ENCODE peak calls at places on chromosome 3, in seven cellular contexts. One of them, this sample, is unnamed.

GRCh38 chr3:112092439-112093179 is 6.4 kb downstream of the C3orf52 start:
- DNase-seq in T-helper 1 cell: no peak
- DNase-seq in activated CD8-positive, alpha-beta memory T cell treated with anti-CD3 and anti-CD28 coated beads, Interleukin-2, amount 50 U/mL, for 4 hours: no peak
- DNase-seq in BE2C: no peak
- DNase-seq in HCT116: no peak
- DNase-seq in AML-193: no peak
- DNase-seq in stimulated activated CD4-positive, alpha-beta T cell treated with anti-CD3 and anti-CD28 coated beads, Interleukin-1b, Interleukin-23, amount 100 ng/mL, for 24 hours: no peak
- DNase-seq in this sample: no peak

GRCh38 chr3:190581041-190581501 is 67.2 kb downstream of the IL1RAP start:
- DNase-seq in T-helper 1 cell: no peak
- DNase-seq in stimulated activated CD4-positive, alpha-beta T cell treated with anti-CD3 and anti-CD28 coated beads, Interleukin-1b, Interleukin-23, amount 100 ng/mL, for 24 hours: no peak
- DNase-seq in activated CD8-positive, alpha-beta memory T cell treated with anti-CD3 and anti-CD28 coated beads, Interleukin-2, amount 50 U/mL, for 4 hours: no peak
- DNase-seq in AML-193: no peak
- DNase-seq in HCT116: no peak
- DNase-seq in BE2C: no peak
- DNase-seq in this sample: no peak

GRCh38 chr3:42823351-42823750 is 14.1 kb downstream of the ACKR2 start:
- DNase-seq in T-helper 1 cell: no peak
- DNase-seq in AML-193: no peak
- DNase-seq in HCT116: no peak
- DNase-seq in activated CD8-positive, alpha-beta memory T cell treated with anti-CD3 and anti-CD28 coated beads, Interleukin-2, amount 50 U/mL, for 4 hours: no peak
- DNase-seq in BE2C: no peak
- DNase-seq in stimulated activated CD4-positive, alpha-beta T cell treated with anti-CD3 and anti-CD28 coated beads, Interleukin-1b, Interleukin-23, amount 100 ng/mL, for 24 hours: no peak
- DNase-seq in this sample: no peak

GRCh38 chr3:117059990-117060338 is 350.4 kb downstream of the TUSC7 start:
- DNase-seq in T-helper 1 cell: no peak
- DNase-seq in activated CD8-positive, alpha-beta memory T cell treated with anti-CD3 and anti-CD28 coated beads, Interleukin-2, amount 50 U/mL, for 4 hours: no peak
- DNase-seq in HCT116: no peak
- DNase-seq in BE2C: no peak
- DNase-seq in stimulated activated CD4-positive, alpha-beta T cell treated with anti-CD3 and anti-CD28 coated beads, Interleukin-1b, Interleukin-23, amount 100 ng/mL, for 24 hours: no peak
- DNase-seq in AML-193: no peak
- DNase-seq in this sample: no peak

GRCh38 chr3:174417568-174417967 is 441.6 kb upstream of the NAALADL2 start:
- DNase-seq in T-helper 1 cell: no peak
- DNase-seq in stimulated activated CD4-positive, alpha-beta T cell treated with anti-CD3 and anti-CD28 coated beads, Interleukin-1b, Interleukin-23, amount 100 ng/mL, for 24 hours: no peak
- DNase-seq in AML-193: peak; percentile 71
- DNase-seq in activated CD8-positive, alpha-beta memory T cell treated with anti-CD3 and anti-CD28 coated beads, Interleukin-2, amount 50 U/mL, for 4 hours: no peak
- DNase-seq in HCT116: no peak
- DNase-seq in BE2C: no peak
- DNase-seq in this sample: no peak

GRCh38 chr3:28590851-28591250 is 242.2 kb upstream of the AZI2 start:
- DNase-seq in BE2C: no peak
- DNase-seq in HCT116: no peak
- DNase-seq in stimulated activated CD4-positive, alpha-beta T cell treated with anti-CD3 and anti-CD28 coated beads, Interleukin-1b, Interleukin-23, amount 100 ng/mL, for 24 hours: no peak
- DNase-seq in AML-193: no peak
- DNase-seq in T-helper 1 cell: no peak
- DNase-seq in activated CD8-positive, alpha-beta memory T cell treated with anti-CD3 and anti-CD28 coated beads, Interleukin-2, amount 50 U/mL, for 4 hours: no peak
- DNase-seq in this sample: no peak

GRCh38 chr3:53794597-53794996 is 51.6 kb downstream of the CHDH start:
- DNase-seq in activated CD8-positive, alpha-beta memory T cell treated with anti-CD3 and anti-CD28 coated beads, Interleukin-2, amount 50 U/mL, for 4 hours: no peak
- DNase-seq in T-helper 1 cell: no peak
- DNase-seq in AML-193: no peak
- DNase-seq in BE2C: no peak
- DNase-seq in stimulated activated CD4-positive, alpha-beta T cell treated with anti-CD3 and anti-CD28 coated beads, Interleukin-1b, Interleukin-23, amount 100 ng/mL, for 24 hours: no peak
- DNase-seq in HCT116: no peak
- DNase-seq in this sample: no peak

GRCh38 chr3:5258526-5258925 is 71.0 kb downstream of the EDEM1 start:
- DNase-seq in stimulated activated CD4-positive, alpha-beta T cell treated with anti-CD3 and anti-CD28 coated beads, Interleukin-1b, Interleukin-23, amount 100 ng/mL, for 24 hours: no peak
- DNase-seq in HCT116: no peak
- DNase-seq in T-helper 1 cell: no peak
- DNase-seq in AML-193: no peak
- DNase-seq in BE2C: no peak
- DNase-seq in activated CD8-positive, alpha-beta memory T cell treated with anti-CD3 and anti-CD28 coated beads, Interleukin-2, amount 50 U/mL, for 4 hours: no peak
- DNase-seq in this sample: no peak

GRCh38 chr3:37640636-37641375 is 220.9 kb upstream of the CTDSPL start:
- DNase-seq in BE2C: no peak
- DNase-seq in activated CD8-positive, alpha-beta memory T cell treated with anti-CD3 and anti-CD28 coated beads, Interleukin-2, amount 50 U/mL, for 4 hours: no peak
- DNase-seq in AML-193: no peak
- DNase-seq in HCT116: no peak
- DNase-seq in T-helper 1 cell: no peak
- DNase-seq in stimulated activated CD4-positive, alpha-beta T cell treated with anti-CD3 and anti-CD28 coated beads, Interleukin-1b, Interleukin-23, amount 100 ng/mL, for 24 hours: no peak
- DNase-seq in this sample: no peak

GRCh38 chr3:18489939-18490338 is 64.8 kb upstream of the SATB1 start:
- DNase-seq in stimulated activated CD4-positive, alpha-beta T cell treated with anti-CD3 and anti-CD28 coated beads, Interleukin-1b, Interleukin-23, amount 100 ng/mL, for 24 hours: no peak
- DNase-seq in BE2C: no peak
- DNase-seq in AML-193: no peak
- DNase-seq in HCT116: no peak
- DNase-seq in activated CD8-positive, alpha-beta memory T cell treated with anti-CD3 and anti-CD28 coated beads, Interleukin-2, amount 50 U/mL, for 4 hours: peak; percentile 16
- DNase-seq in T-helper 1 cell: no peak
- DNase-seq in this sample: no peak

GRCh38 chr3:179421500-179421899 is 29.8 kb downstream of the GNB4 start:
- DNase-seq in HCT116: no peak
- DNase-seq in T-helper 1 cell: no peak
- DNase-seq in stimulated activated CD4-positive, alpha-beta T cell treated with anti-CD3 and anti-CD28 coated beads, Interleukin-1b, Interleukin-23, amount 100 ng/mL, for 24 hours: no peak
- DNase-seq in BE2C: peak; percentile 18
- DNase-seq in activated CD8-positive, alpha-beta memory T cell treated with anti-CD3 and anti-CD28 coated beads, Interleukin-2, amount 50 U/mL, for 4 hours: no peak
- DNase-seq in AML-193: no peak
- DNase-seq in this sample: no peak

GRCh38 chr3:197424674-197425484 is 126.5 kb upstream of the DLG1 start:
- DNase-seq in T-helper 1 cell: no peak
- DNase-seq in stimulated activated CD4-positive, alpha-beta T cell treated with anti-CD3 and anti-CD28 coated beads, Interleukin-1b, Interleukin-23, amount 100 ng/mL, for 24 hours: no peak
- DNase-seq in activated CD8-positive, alpha-beta memory T cell treated with anti-CD3 and anti-CD28 coated beads, Interleukin-2, amount 50 U/mL, for 4 hours: no peak
- DNase-seq in AML-193: no peak
- DNase-seq in BE2C: no peak
- DNase-seq in HCT116: no peak
- DNase-seq in this sample: no peak

GRCh38 chr3:173739716-173740115 is 342.2 kb downstream of the NLGN1 start:
- DNase-seq in HCT116: no peak
- DNase-seq in stimulated activated CD4-positive, alpha-beta T cell treated with anti-CD3 and anti-CD28 coated beads, Interleukin-1b, Interleukin-23, amount 100 ng/mL, for 24 hours: no peak
- DNase-seq in AML-193: no peak
- DNase-seq in activated CD8-positive, alpha-beta memory T cell treated with anti-CD3 and anti-CD28 coated beads, Interleukin-2, amount 50 U/mL, for 4 hours: no peak
- DNase-seq in T-helper 1 cell: no peak
- DNase-seq in BE2C: no peak
- DNase-seq in this sample: no peak

GRCh38 chr3:149585401-149585726 is 72.5 kb downstream of the WWTR1 start:
- DNase-seq in AML-193: no peak
- DNase-seq in stimulated activated CD4-positive, alpha-beta T cell treated with anti-CD3 and anti-CD28 coated beads, Interleukin-1b, Interleukin-23, amount 100 ng/mL, for 24 hours: no peak
- DNase-seq in T-helper 1 cell: no peak
- DNase-seq in activated CD8-positive, alpha-beta memory T cell treated with anti-CD3 and anti-CD28 coated beads, Interleukin-2, amount 50 U/mL, for 4 hours: no peak
- DNase-seq in HCT116: no peak
- DNase-seq in BE2C: no peak
- DNase-seq in this sample: no peak